ENCODE peak calls at places on chromosomes 5 and 9, in six cellular contexts. J is stimulated activated CD4-positive, alpha-beta T cell treated with anti-CD3 and anti-CD28 coated beads, Interleukin-2, amount 100 ng/mL, for 48 hours; E is RKO; O is GM23338; L is mucosa of descending colon; P is BJ. F is an unnamed sample.

GRCh38 chr5:23820764-23821471 is 313.5 kb downstream of the PRDM9 start:
- DNase-seq in J (no peak), E (peak; percentile 88), O (peak; percentile 66), L (no peak), P (no peak), F (no peak)

GRCh38 chr5:6829150-6829784 is 116.0 kb downstream of the TENT4A start:
- DNase-seq in J (peak; percentile 38), E (no peak), O (no peak), L (no peak), P (no peak), F (no peak)

GRCh38 chr9:134332266-134332665 is 6.0 kb downstream of the RXRA start:
- DNase-seq in J (no peak), E (no peak), O (no peak), L (peak; percentile 55), P (no peak), F (no peak)

GRCh38 chr9:87883990-87884389 is 1.3 kb downstream of the SPATA31E1 start:
- DNase-seq in J (no peak), E (no peak), O (peak; percentile 68), L (peak; percentile 43), P (no peak), F (peak; percentile 25)

GRCh38 chr5:962801-963200 is 45.8 kb upstream of the NKD2 start:
- DNase-seq in J (no peak), E (no peak), O (no peak), L (no peak), P (no peak), F (no peak)

GRCh38 chr5:54313311-54314270 is 3.2 kb upstream of the ARL15 start:
- DNase-seq in J (no peak), E (no peak), O (no peak), L (no peak), P (no peak), F (no peak)

GRCh38 chr9:110404473-110404872 is 66.8 kb upstream of the TXNDC8 start:
- DNase-seq in J (no peak), E (no peak), O (no peak), L (no peak), P (no peak), F (no peak)

GRCh38 chr5:149667827-149668122 is 62.3 kb upstream of the PPARGC1B start:
- DNase-seq in J (no peak), E (no peak), O (no peak), L (no peak), P (no peak), F (no peak)

GRCh38 chr5:130168211-130168610 is 263.9 kb downstream of the CHSY3 start:
- DNase-seq in J (no peak), E (no peak), O (no peak), L (no peak), P (no peak), F (no peak)

GRCh38 chr9:69461084-69461483 is 136.1 kb downstream of the ENTREP1 start:
- DNase-seq in J (no peak), E (no peak), O (no peak), L (no peak), P (no peak), F (no peak)

GRCh38 chr5:139925650-139926640 is 117.2 kb downstream of the NRG2 start:
- DNase-seq in J (no peak), E (no peak), O (no peak), L (no peak), P (no peak), F (no peak)

GRCh38 chr9:19405771-19406170 is 3.0 kb upstream of the ACER2 start:
- DNase-seq in J (no peak), E (no peak), O (no peak), L (no peak), P (no peak), F (no peak)

GRCh38 chr9:131610231-131610761 is 65.0 kb downstream of the PRRT1B start:
- DNase-seq in J (no peak), E (no peak), O (no peak), L (no peak), P (no peak), F (no peak)

GRCh38 chr5:32116574-32117313 is 57.4 kb downstream of the GOLPH3 start:
- DNase-seq in J (no peak), E (no peak), O (no peak), L (no peak), P (no peak), F (no peak)

GRCh38 chr9:136863623-136864273 is 2.4 kb downstream of the EDF1 start:
- DNase-seq in J (no peak), E (no peak), O (no peak), L (no peak), P (no peak), F (no peak)

GRCh38 chr5:14871084-14871572 is 450 bp downstream of the ANKH start:
- DNase-seq in J (peak; percentile 28), E (peak; percentile 37), O (peak; percentile 30), L (peak; percentile 74), P (no peak), F (peak; percentile 54)

GRCh38 chr9:121929893-121930875 is 162.9 kb downstream of the TTLL11 start:
- DNase-seq in J (no peak), E (no peak), O (peak; percentile 81), L (no peak), P (no peak), F (no peak)

GRCh38 chr5:108386345-108387061 is 4.6 kb upstream of the FBXL17 start:
- DNase-seq in J (no peak), E (no peak), O (no peak), L (no peak), P (no peak), F (no peak)

GRCh38 chr5:159133041-159133741 is 33.5 kb upstream of the EBF1 start:
- DNase-seq in J (no peak), E (peak; percentile 70), O (peak; percentile 56), L (no peak), P (no peak), F (no peak)

GRCh38 chr9:128625391-128626145 is 31.1 kb downstream of the DYNC2I2 start:
- DNase-seq in J (no peak), E (no peak), O (peak; percentile 39), L (peak; percentile 39), P (no peak), F (peak; percentile 41)

GRCh38 chr9:15239816-15240215 is 67.2 kb downstream of the TTC39B start:
- DNase-seq in J (no peak), E (no peak), O (no peak), L (no peak), P (no peak), F (no peak)

GRCh38 chr9:37053684-37054512 is 19.8 kb upstream of the PAX5 start:
- DNase-seq in J (no peak), E (no peak), O (peak; percentile 41), L (no peak), P (no peak), F (no peak)

GRCh38 chr5:52015760-52016159 is 632.5 kb downstream of the ISL1 start:
- DNase-seq in J (no peak), E (no peak), O (no peak), L (no peak), P (no peak), F (no peak)

GRCh38 chr9:121059998-121060636 is 10.0 kb upstream of the C5 start:
- DNase-seq in J (no peak), E (peak; percentile 83), O (peak; percentile 93), L (no peak), P (no peak), F (peak; percentile 30)

GRCh38 chr5:61493973-61494372 is 161.9 kb downstream of the ZSWIM6 start:
- DNase-seq in J (no peak), E (no peak), O (no peak), L (no peak), P (no peak), F (no peak)

GRCh38 chr5:142017832-142018427 is 5.1 kb upstream of the GNPDA1 start:
- DNase-seq in J (no peak), E (no peak), O (no peak), L (no peak), P (no peak), F (no peak)

GRCh38 chr5:33637011-33637410 is 196.2 kb downstream of the TARS1 start:
- DNase-seq in J (no peak), E (no peak), O (no peak), L (no peak), P (no peak), F (no peak)

GRCh38 chr5:166713281-166713680 is 1578.2 kb upstream of the WWC1 start:
- DNase-seq in J (no peak), E (no peak), O (no peak), L (no peak), P (no peak), F (no peak)

GRCh38 chr9:4382722-4383317 is 83.0 kb upstream of the GLIS3 start:
- DNase-seq in J (no peak), E (peak; percentile 53), O (peak; percentile 66), L (no peak), P (no peak), F (no peak)

GRCh38 chr9:92191801-92192200 is 76.6 kb upstream of the SPTLC1 start:
- DNase-seq in J (no peak), E (no peak), O (no peak), L (no peak), P (peak; percentile 74), F (no peak)

GRCh38 chr9:126491256-126491879 is 122.4 kb upstream of the LMX1B start:
- DNase-seq in J (peak; percentile 57), E (peak; percentile 78), O (peak; percentile 78), L (no peak), P (no peak), F (peak; percentile 55)

GRCh38 chr5:9226026-9226536 is 319.8 kb downstream of the SEMA5A start:
- DNase-seq in J (no peak), E (no peak), O (no peak), L (no peak), P (no peak), F (no peak)

GRCh38 chr5:135139397-135140134 is 105.5 kb upstream of the PITX1 start:
- DNase-seq in J (no peak), E (peak; percentile 34), O (no peak), L (no peak), P (peak; percentile 37), F (peak; percentile 42)

F was measured in colonic mucosa.